ENCODE peak calls at places on chromosomes 12 and 14, in eight cellular contexts. H, A, D, F, L, N, U and C are unnamed samples.

GRCh38 chr12:90229771-90230170 is 521.1 kb upstream of the ATP2B1 start:
- DNase-seq in H (peak; percentile 92), A (no peak), D (no peak), F (no peak), L (peak; percentile 37), N (no peak), U (peak; percentile 58), C (no peak)

GRCh38 chr12:65810036-65810435 is 14.2 kb upstream of the HMGA2 start:
- DNase-seq in H (no peak), A (no peak), D (no peak), F (no peak), L (no peak), N (peak; percentile 36), U (no peak), C (no peak)

GRCh38 chr12:98352218-98352811 is 163.1 kb upstream of the TMPO start:
- DNase-seq in H (peak; percentile 84), A (no peak), D (peak; percentile 87), F (no peak), L (no peak), N (peak; percentile 62), U (peak; percentile 62), C (no peak)

GRCh38 chr12:104790296-104791125 is 167.6 kb downstream of the SLC41A2 start:
- DNase-seq in H (peak; percentile 24), A (peak; percentile 59), D (no peak), F (peak; percentile 39), L (peak; percentile 72), N (peak; percentile 16), U (peak; percentile 92), C (peak; percentile 38)

GRCh38 chr14:91401751-91402150 is 15.9 kb downstream of the CCDC88C start:
- DNase-seq in H (peak; percentile 53), A (no peak), D (no peak), F (no peak), L (no peak), N (no peak), U (no peak), C (no peak)

GRCh38 chr12:34398706-34399630 is 376.7 kb downstream of the ALG10 start:
- DNase-seq in H (no peak), A (no peak), D (no peak), F (no peak), L (no peak), N (no peak), U (peak; percentile 22), C (peak; percentile 10)

GRCh38 chr12:62720661-62721330 is 214.2 kb downstream of the PPM1H start:
- DNase-seq in H (peak; percentile 48), A (no peak), D (no peak), F (no peak), L (no peak), N (peak; percentile 45), U (no peak), C (no peak)

GRCh38 chr12:54443446-54443845 is 24.4 kb upstream of the ITGA5 start:
- DNase-seq in H (no peak), A (no peak), D (no peak), F (no peak), L (no peak), N (no peak), U (no peak), C (no peak)

GRCh38 chr12:72872986-72873385 is 600.8 kb downstream of the TRHDE start:
- DNase-seq in H (no peak), A (no peak), D (no peak), F (no peak), L (no peak), N (no peak), U (peak; percentile 45), C (no peak)

DNA sequence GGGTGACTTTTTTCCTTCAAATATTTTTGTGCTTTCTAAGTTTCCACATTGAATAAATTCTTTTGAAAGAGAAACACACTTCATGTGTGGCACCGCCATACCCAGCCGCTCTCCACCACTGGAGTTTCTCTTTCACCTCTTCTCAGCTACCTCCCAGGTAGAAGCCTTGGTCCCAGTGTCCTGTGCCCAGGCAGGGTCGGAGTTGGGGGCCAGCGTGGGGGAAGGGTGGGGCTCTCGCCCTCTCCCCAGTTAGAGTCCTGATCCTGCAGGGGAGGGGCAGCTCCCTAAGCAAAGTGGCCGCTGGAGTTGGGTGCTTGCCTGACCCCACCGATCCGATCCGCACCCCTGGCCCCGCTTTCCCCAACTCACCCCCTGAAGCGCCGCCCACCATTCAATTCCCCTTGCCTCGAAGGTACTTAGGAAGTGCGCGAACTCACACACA is 817 bp downstream of the CLMN start:
- DNase-seq in H (no peak), A (no peak), D (no peak), F (no peak), L (no peak), N (no peak), U (peak; percentile 76), C (no peak)
- H3K9ac ChIP-seq in H (peak overlapping the region; percentile 24), A (peak overlapping the region; percentile 86), D (peak overlapping the region; percentile 72), F (no peak overlapping the region), L (no peak overlapping the region), N (no peak overlapping the region), U (no peak overlapping the region), C (peak overlapping the region; percentile 93)

GRCh38 chr12:115140981-115141380 is 457.0 kb upstream of the TBX3 start:
- DNase-seq in H (no peak), A (no peak), D (no peak), F (no peak), L (peak; percentile 43), N (no peak), U (peak; percentile 66), C (no peak)
- H3K4me1 ChIP-seq in H (no peaks in the 10 kb centered on the region), A (no peaks in the 10 kb centered on the region), D (peaks cover 7% of the 10 kb centered on the region), F (no peaks in the 10 kb centered on the region), L (peaks cover 18% of the 10 kb centered on the region), N (no peaks in the 10 kb centered on the region), U (no peaks in the 10 kb centered on the region), C (no peaks in the 10 kb centered on the region)

GRCh38 chr12:130818381-130819247 is 20.4 kb downstream of the STX2 start:
- DNase-seq in H (peak; percentile 36), A (peak; percentile 85), D (peak; percentile 28), F (peak; percentile 64), L (peak; percentile 85), N (peak; percentile 25), U (peak; percentile 98), C (peak; percentile 75)
- H3K9ac ChIP-seq in H (no peak overlapping the region), A (peak overlapping the region; percentile 77), D (no peak overlapping the region), F (peak overlapping the region; percentile 50), L (no peak overlapping the region), N (no peak overlapping the region), U (no peak overlapping the region), C (peak overlapping the region; percentile 6)

DNA sequence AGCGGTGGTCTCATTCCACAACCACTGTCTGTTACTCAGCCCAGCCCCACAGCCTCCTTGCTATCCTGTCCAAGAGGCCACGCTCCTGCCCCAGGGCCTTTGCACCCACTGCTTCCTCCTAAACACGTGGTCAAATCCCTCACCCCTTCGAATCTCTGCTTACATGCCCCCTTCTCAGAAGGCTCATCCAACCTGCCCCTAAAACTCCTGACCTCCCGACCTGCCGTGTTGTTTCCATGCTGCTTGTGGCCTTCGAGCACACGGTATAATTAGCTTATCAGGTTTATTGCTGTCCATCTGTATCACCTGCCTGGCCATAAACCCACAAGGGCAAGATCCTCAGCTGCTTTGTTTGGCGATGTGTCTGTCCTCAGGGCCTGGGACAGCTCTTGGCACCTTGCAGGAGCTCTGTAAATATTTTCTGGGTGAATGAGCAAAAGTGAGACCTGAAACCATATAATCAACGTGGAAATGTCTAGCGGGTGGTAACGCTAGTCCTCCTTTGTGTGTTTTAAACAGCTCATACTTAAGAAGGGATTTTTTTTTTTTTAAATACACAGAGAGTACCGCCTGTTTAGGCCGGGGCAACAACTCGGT is 36.0 kb downstream of the SCARB1 start:
- DNase-seq in H (no peak), A (no peak), D (no peak), F (no peak), L (no peak), N (no peak), U (no peak), C (no peak)
- H3K4me1 ChIP-seq in H (no peaks in the 10 kb centered on the region), A (no peaks in the 10 kb centered on the region), D (peaks cover 27% of the 10 kb centered on the region), F (no peaks in the 10 kb centered on the region), L (peaks cover 2% of the 10 kb centered on the region), N (peaks cover 13% of the 10 kb centered on the region), U (peaks cover 10% of the 10 kb centered on the region), C (peaks cover 13% of the 10 kb centered on the region)

GRCh38 chr14:73027984-73028383 is 1.1 kb upstream of the ZFYVE1 start:
- DNase-seq in H (no peak), A (no peak), D (no peak), F (no peak), L (no peak), N (no peak), U (no peak), C (no peak)

GRCh38 chr14:73026845-73027542 is at the start of gene ZFYVE1:
- DNase-seq in H (peak; percentile 99), A (peak; percentile 99), D (peak; percentile 99), F (peak; percentile 97), L (peak; percentile 98), N (peak; percentile 98), U (peak; percentile 99), C (peak; percentile 98)

GRCh38 chr14:73025544-73025943 is 1.4 kb downstream of the ZFYVE1 start:
- DNase-seq in H (no peak), A (peak; percentile 54), D (no peak), F (no peak), L (no peak), N (peak; percentile 40), U (no peak), C (no peak)

GRCh38 chr14:73027546-73027945 is 640 bp upstream of the ZFYVE1 start:
- DNase-seq in H (no peak), A (peak; percentile 56), D (no peak), F (no peak), L (no peak), N (no peak), U (no peak), C (no peak)

DNA sequence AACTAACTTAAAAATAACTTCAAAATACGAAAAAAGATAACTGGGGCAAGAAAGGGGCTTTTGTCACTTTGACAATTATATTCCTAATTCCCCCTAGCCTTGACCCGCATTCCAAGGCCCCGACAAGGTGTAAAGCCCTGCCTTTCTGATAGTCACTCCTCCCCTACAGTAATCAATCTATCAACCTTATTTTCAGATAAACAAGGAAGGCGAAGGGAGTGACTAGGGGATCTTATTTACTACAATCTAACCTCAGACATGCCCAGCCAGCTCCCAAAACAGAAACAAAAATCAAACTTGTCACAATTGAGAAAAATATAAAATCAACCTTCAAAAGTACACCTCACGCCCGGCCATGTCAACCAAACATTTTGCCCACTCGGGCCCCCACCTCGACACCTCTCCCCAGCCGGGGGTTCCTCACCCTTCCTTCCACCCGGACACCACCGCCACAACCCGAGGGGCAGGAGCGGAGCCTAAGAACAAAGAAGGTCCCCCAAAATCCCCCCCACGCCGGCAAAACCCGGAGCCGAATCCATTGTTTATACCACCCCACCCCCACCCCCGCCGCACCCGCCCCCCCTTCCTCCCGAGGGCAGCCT is 562 bp downstream of the ZFYVE1 start:
- DNase-seq in H (no peak), A (no peak), D (no peak), F (no peak), L (no peak), N (no peak), U (peak; percentile 44), C (no peak)
- H3K9ac ChIP-seq in H (peak overlapping the region; percentile 73), A (peak overlapping the region; percentile 74), D (peak overlapping the region; percentile 81), F (peak overlapping the region; percentile 65), L (peak overlapping the region; percentile 16), N (peak overlapping the region; percentile 70), U (peak overlapping the region; percentile 59), C (peak overlapping the region; percentile 81)